ENCODE peak calls at places on chromosomes 16 and 17, in seven cellular contexts. Q is left ventricle myocardium superior; G is NCI-H1417; D is naive thymus-derived CD8-positive, alpha-beta T cell; C is cardiac septum; P is T-helper 22 cell; K is nephron progenitor cell. M is an unnamed sample.

GRCh38 chr16:85888405-85889331 is 10.3 kb upstream of the IRF8 start:
- DNase-seq in Q (no peak), G (no peak), D (no peak), C (peak; percentile 69), P (no peak), K (no peak), M (no peak)

GRCh38 chr17:79993390-79994221 is 42.1 kb downstream of the TBC1D16 start:
- DNase-seq in Q (peak; percentile 90), G (peak; percentile 53), D (peak; percentile 26), C (peak; percentile 92), P (no peak), K (peak; percentile 48), M (peak; percentile 80)

GRCh38 chr17:13477180-13477611 is 124.5 kb downstream of the HS3ST3A1 start:
- DNase-seq in Q (no peak), G (no peak), D (no peak), C (no peak), P (no peak), K (no peak), M (no peak)

GRCh38 chr16:16143038-16143763 is 80.1 kb downstream of the ABCC6 start:
- DNase-seq in Q (peak; percentile 18), G (no peak), D (no peak), C (no peak), P (no peak), K (no peak), M (peak; percentile 34)

GRCh38 chr17:48333034-48333491 is 97.0 kb downstream of the SKAP1 start:
- DNase-seq in Q (no peak), G (no peak), D (no peak), C (no peak), P (no peak), K (no peak), M (no peak)

GRCh38 chr16:29117631-29118030 is 132.8 kb downstream of the LAT start:
- DNase-seq in Q (no peak), G (no peak), D (no peak), C (no peak), P (no peak), K (no peak), M (no peak)

GRCh38 chr17:19708431-19709175 is 7.8 kb downstream of the SLC47A2 start:
- DNase-seq in Q (no peak), G (no peak), D (no peak), C (no peak), P (no peak), K (no peak), M (no peak)

GRCh38 chr16:24988593-24989338 is 26.4 kb downstream of the ARHGAP17 start:
- DNase-seq in Q (no peak), G (no peak), D (no peak), C (no peak), P (no peak), K (no peak), M (peak; percentile 48)

GRCh38 chr17:67582632-67583230 is 135.0 kb upstream of the NOL11 start:
- DNase-seq in Q (no peak), G (peak; percentile 58), D (no peak), C (no peak), P (no peak), K (no peak), M (peak; percentile 31)

GRCh38 chr17:58412910-58413630 is 4.3 kb downstream of the RNF43 start:
- DNase-seq in Q (no peak), G (no peak), D (no peak), C (no peak), P (no peak), K (no peak), M (no peak)

GRCh38 chr17:75872434-75873351 is 5.7 kb downstream of the TRIM47 start:
- DNase-seq in Q (peak; percentile 87), G (no peak), D (peak; percentile 65), C (peak; percentile 88), P (peak; percentile 41), K (no peak), M (no peak)

GRCh38 chr16:67645397-67646121 is 615 bp downstream of the CARMIL2 start:
- DNase-seq in Q (no peak), G (no peak), D (no peak), C (no peak), P (no peak), K (no peak), M (no peak)

GRCh38 chr16:10694830-10695229 is at the start of gene TEKT5:
- DNase-seq in Q (no peak), G (no peak), D (no peak), C (no peak), P (no peak), K (no peak), M (no peak)

M was measured in BE2C.